ENCODE peak calls at places on chromosomes 4 and X, in four cellular contexts. D is cardiac fibroblast; U is NCI-H1105 treated with DMSO at 0.1 percent for 48 hours; B is CD4-positive, CD25-positive, alpha-beta regulatory T cell. F is an unnamed sample.

GRCh38 chr4:37685726-37686372 is 327 bp downstream of the RELL1 start:
- DNase-seq in D (peak), B (peak), U (peak), F (peak)

GRCh38 chrX:49273181-49273727 is 3.7 kb downstream of the PPP1R3F start:
- DNase-seq in D (no peak), U (no peak), B (peak), F (peak)

GRCh38 chr4:178086324-178086723 is 644.1 kb upstream of the AGA start:
- DNase-seq in U (no peak), B (no peak), D (no peak), F (no peak)

GRCh38 chr4:46999584-46999983 is 6.2 kb upstream of the GABRA4 start:
- DNase-seq in D (peak), U (no peak), B (no peak), F (peak)

GRCh38 chr4:101200561-101200960 is 146.8 kb downstream of the PPP3CA start:
- DNase-seq in B (no peak), D (peak), U (no peak), F (peak)

GRCh38 chr4:27861381-27861787 is 1000.7 kb downstream of the STIM2 start:
- DNase-seq in B (no peak), D (peak), U (peak), F (no peak)

GRCh38 chr4:123421942-123422781 is 25.6 kb downstream of the SPRY1 start:
- DNase-seq in D (no peak), U (no peak), B (peak), F (no peak)

GRCh38 chr4:128560754-128561495 is 248.6 kb upstream of the JADE1 start:
- DNase-seq in B (no peak), U (no peak), D (no peak), F (no peak)

GRCh38 chrX:15269618-15270521 is at the start of gene ASB9:
- DNase-seq in U (no peak), B (peak), D (peak), F (peak)

GRCh38 chr4:152359208-152360044 is 176.5 kb downstream of the FBXW7 start:
- DNase-seq in U (no peak), B (no peak), D (no peak), F (no peak)

GRCh38 chr4:175705407-175705806 is 106.7 kb downstream of the GPM6A start:
- DNase-seq in B (no peak), D (peak), U (peak), F (no peak)

GRCh38 chr4:7002336-7002735 is 40.8 kb upstream of the TADA2B start:
- DNase-seq in B (no peak), D (no peak), U (no peak), F (no peak)

GRCh38 chr4:76572224-76572623 is 137.2 kb downstream of the SHROOM3 start:
- DNase-seq in D (no peak), B (no peak), U (no peak), F (no peak)